ENCODE peak calls at places on chromosomes 5 and 9, in eight cellular contexts. P is tibial artery, T is Caco-2, I is fibroblast of lung, N is upper lobe of right lung, H is left ventricle myocardium inferior, Q is mesendoderm, Y is mesenchymal stem cell. S is an unnamed sample. For H3K4me1, the result is how much of the 10 kb centered on the place peaks cover.

GRCh38 chr5:112848116-112848811 is 12.8 kb upstream of the SRP19 start:
- DNase-seq in P (no peak), T (peak), I (peak), N (no peak), H (no peak), Q (peak), Y (peak), S (peak)

GRCh38 chr9:115883467-115884329 is 269.9 kb upstream of the PAPPA start:
- DNase-seq in P (no peak), T (peak), I (peak), N (no peak), H (no peak), Q (peak), Y (peak), S (no peak)

GRCh38 chr9:125003332-125003731 is 62.4 kb upstream of the GOLGA1 start:
- DNase-seq in P (no peak), T (no peak), I (no peak), N (no peak), H (no peak), Q (no peak), Y (no peak), S (no peak)

GRCh38 chr5:127793052-127793451 is 89.9 kb downstream of the CCDC192 start:
- DNase-seq in P (no peak), T (no peak), I (no peak), N (no peak), H (no peak), Q (no peak), Y (no peak), S (no peak)

GRCh38 chr9:136374183-136374575 is 710 bp upstream of the CARD9 start:
- DNase-seq in P (no peak), T (no peak), I (no peak), N (no peak), H (no peak), Q (no peak), Y (no peak), S (no peak)

GRCh38 chr5:33011803-33012202 is 300.7 kb downstream of the NPR3 start:
- DNase-seq in P (no peak), T (no peak), I (no peak), N (no peak), H (no peak), Q (no peak), Y (no peak), S (no peak)

GRCh38 chr9:95409650-95410426 is 92.3 kb upstream of the FANCC start:
- DNase-seq in P (no peak), T (no peak), I (peak), N (no peak), H (no peak), Q (peak), Y (peak), S (peak)

GRCh38 chr9:110156902-110157301 is 51.1 kb downstream of the C9orf152 start:
- DNase-seq in P (no peak), T (no peak), I (peak), N (no peak), H (no peak), Q (no peak), Y (peak), S (no peak)

GRCh38 chr5:124751031-124751430 is 4.6 kb upstream of the ZNF608 start:
- DNase-seq in P (no peak), T (no peak), I (no peak), N (no peak), H (no peak), Q (peak), Y (no peak), S (no peak)

GRCh38 chr5:143376911-143377838 is 26.3 kb downstream of the NR3C1 start:
- DNase-seq in P (no peak), T (peak), I (peak), N (no peak), H (no peak), Q (peak), Y (no peak), S (no peak)

GRCh38 chr9:116442528-116442927 is 244.6 kb upstream of the TRIM32 start:
- DNase-seq in P (no peak), T (no peak), I (no peak), N (no peak), H (no peak), Q (no peak), Y (no peak), S (no peak)

GRCh38 chr9:75146229-75146628 is 57.9 kb downstream of the OSTF1 start:
- DNase-seq in P (no peak), T (no peak), I (peak), N (no peak), H (no peak), Q (peak), Y (peak), S (no peak)

GRCh38 chr9:128053560-128053959 is 13.6 kb downstream of the NAIF1 start:
- DNase-seq in P (peak), T (no peak), I (no peak), N (peak), H (no peak), Q (no peak), Y (no peak), S (no peak)

GRCh38 chr5:22541037-22541436 is 312.1 kb downstream of the CDH12 start:
- DNase-seq in P (no peak), T (no peak), I (no peak), N (no peak), H (no peak), Q (peak), Y (no peak), S (peak)

GRCh38 chr5:60505796-60506195 is 194.2 kb downstream of the DEPDC1B start:
- DNase-seq in P (no peak), T (no peak), I (no peak), N (no peak), H (no peak), Q (no peak), Y (no peak), S (no peak)

GRCh38 chr9:22119537-22120167 is 110.5 kb upstream of the CDKN2B start:
- DNase-seq in P (no peak), T (peak), I (no peak), N (no peak), H (no peak), Q (peak), Y (no peak), S (peak)

GRCh38 chr9:124346347-124347163 is 68.7 kb downstream of the PSMB7 start:
- DNase-seq in P (no peak), T (no peak), I (no peak), N (peak), H (peak), Q (no peak), Y (no peak), S (no peak)

GRCh38 chr5:39452846-39453245 is 28.1 kb upstream of the DAB2 start:
- DNase-seq in P (no peak), T (no peak), I (peak), N (no peak), H (no peak), Q (no peak), Y (no peak), S (no peak)

GRCh38 chr9:127899200-127899943 is at the start of gene ST6GALNAC6:
- DNase-seq in P (peak), T (peak), I (peak), N (peak), H (peak), Q (peak), Y (peak), S (peak)

GRCh38 chr5:105952875-105953274 is 1717.9 kb downstream of the EFNA5 start:
- DNase-seq in P (no peak), T (no peak), I (no peak), N (no peak), H (no peak), Q (no peak), Y (no peak), S (no peak)

GRCh38 chr5:168481330-168481788 is 4.9 kb upstream of the RARS1 start:
- DNase-seq in P (no peak), T (peak), I (no peak), N (no peak), H (no peak), Q (peak), Y (no peak), S (no peak)

GRCh38 chr9:126117631-126118030 is 209.0 kb upstream of the MVB12B start:
- DNase-seq in P (no peak), T (no peak), I (no peak), N (peak), H (no peak), Q (no peak), Y (no peak), S (no peak)

GRCh38 chr5:76855961-76856360 is 6.1 kb downstream of the S100Z start:
- DNase-seq in P (no peak), T (no peak), I (no peak), N (no peak), H (no peak), Q (no peak), Y (no peak), S (no peak)

GRCh38 chr9:126521089-126521488 is 92.6 kb upstream of the LMX1B start:
- DNase-seq in P (peak), T (no peak), I (no peak), N (no peak), H (no peak), Q (peak), Y (no peak), S (no peak)

GRCh38 chr5:27010646-27011045 is 27.7 kb downstream of the CDH9 start:
- DNase-seq in P (no peak), T (no peak), I (peak), N (no peak), H (no peak), Q (no peak), Y (peak), S (no peak)

GRCh38 chr5:135229679-135230132 is 169.3 kb downstream of the MACROH2A1 start:
- DNase-seq in P (no peak), T (no peak), I (no peak), N (no peak), H (no peak), Q (no peak), Y (no peak), S (no peak)

GRCh38 chr9:131575946-131576853 is 30.9 kb downstream of the PRRT1B start:
- DNase-seq in P (no peak), T (no peak), I (no peak), N (no peak), H (no peak), Q (no peak), Y (no peak), S (no peak)

GRCh38 chr5:149756354-149756753 is 26.2 kb downstream of the PPARGC1B start:
- DNase-seq in P (no peak), T (no peak), I (no peak), N (no peak), H (peak), Q (no peak), Y (no peak), S (no peak)

DNA sequence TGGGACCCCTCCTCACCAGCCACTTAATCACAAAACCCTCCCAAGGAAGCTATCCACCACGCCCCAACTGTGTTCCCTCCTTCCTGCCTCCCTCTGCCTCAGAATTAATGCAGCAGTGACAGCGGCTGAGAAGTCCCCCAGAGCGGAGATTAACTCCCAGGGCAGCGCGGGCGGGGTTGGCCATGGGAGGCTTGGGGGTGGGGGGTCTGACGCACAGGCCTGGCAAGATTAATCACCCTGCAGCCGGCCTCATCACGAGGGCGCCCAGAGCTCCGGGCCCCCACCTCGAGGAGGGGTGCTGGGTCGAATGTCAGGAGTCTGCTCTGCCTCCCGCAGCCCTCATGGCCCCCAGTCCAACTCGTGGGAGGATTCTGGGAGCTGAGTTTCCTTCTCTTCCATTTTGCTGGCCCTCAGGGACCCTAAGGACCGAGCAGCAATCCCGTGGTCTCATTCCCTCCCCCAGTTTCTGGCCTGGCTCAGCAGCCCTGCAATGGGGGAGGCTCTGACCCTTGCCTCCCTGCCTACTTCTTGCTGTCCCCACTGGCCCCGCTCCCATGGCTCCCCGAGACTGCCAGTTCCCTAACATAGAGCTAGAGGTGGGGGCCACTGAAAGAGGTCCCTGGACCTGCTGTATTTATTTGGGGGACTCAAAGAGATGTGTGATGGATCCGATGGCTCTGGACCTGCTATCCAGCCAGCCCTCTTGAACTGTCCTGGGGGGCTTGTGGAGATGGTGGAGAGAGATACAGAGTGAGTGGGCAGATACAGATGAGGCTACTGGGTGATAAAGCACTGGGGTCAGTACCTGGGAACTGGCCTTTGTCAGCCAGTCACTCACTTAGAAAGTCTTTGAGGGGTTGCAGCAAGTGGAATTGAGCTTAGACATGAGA is 42.5 kb downstream of the CXXC5 start:
- DNase-seq in P (peak), T (no peak), I (peak), N (no peak), H (no peak), Q (peak), Y (peak), S (no peak)
- H3K4me3 ChIP-seq in P (no peak), T (no peak), I (no peak), N (no peak), H (no peak), Q (no peak), Y (no peak), S (no peak)

GRCh38 chr9:35729700-35730485 is 2.1 kb downstream of the TLN1 start:
- DNase-seq in P (peak), T (peak), I (peak), N (peak), H (peak), Q (peak), Y (peak), S (peak)

GRCh38 chr9:35731415-35732184 is 395 bp downstream of the TLN1 start:
- DNase-seq in P (no peak), T (no peak), I (no peak), N (no peak), H (no peak), Q (no peak), Y (no peak), S (peak)

GRCh38 chr9:35732185-35733108 is at the start of the genes CREB3 and TLN1:
- DNase-seq in P (peak), T (peak), I (peak), N (peak), H (peak), Q (peak), Y (peak), S (peak)

GRCh38 chr9:35729101-35729500 is 2.9 kb downstream of the TLN1 start:
- DNase-seq in P (no peak), T (no peak), I (no peak), N (no peak), H (no peak), Q (no peak), Y (peak), S (no peak)

GRCh38 chr9:35730486-35730854 is 1.5 kb downstream of the TLN1 start:
- DNase-seq in P (no peak), T (no peak), I (no peak), N (no peak), H (no peak), Q (no peak), Y (no peak), S (no peak)
- H3K4me1 ChIP-seq in P (half or more), T (half or more), I (under half), N (half or more), H (half or more), Q (under half), Y (under half), S (under half)

GRCh38 chr5:153350192-153350883 is 140.1 kb upstream of the GRIA1 start:
- DNase-seq in P (no peak), T (no peak), I (no peak), N (no peak), H (no peak), Q (peak), Y (no peak), S (peak)

GRCh38 chr5:153357493-153358112 is 132.9 kb upstream of the GRIA1 start:
- DNase-seq in P (no peak), T (no peak), I (no peak), N (no peak), H (no peak), Q (no peak), Y (no peak), S (no peak)

GRCh38 chr5:153358315-153358976 is 132.0 kb upstream of the GRIA1 start:
- DNase-seq in P (no peak), T (no peak), I (no peak), N (no peak), H (no peak), Q (peak), Y (peak), S (no peak)

DNA sequence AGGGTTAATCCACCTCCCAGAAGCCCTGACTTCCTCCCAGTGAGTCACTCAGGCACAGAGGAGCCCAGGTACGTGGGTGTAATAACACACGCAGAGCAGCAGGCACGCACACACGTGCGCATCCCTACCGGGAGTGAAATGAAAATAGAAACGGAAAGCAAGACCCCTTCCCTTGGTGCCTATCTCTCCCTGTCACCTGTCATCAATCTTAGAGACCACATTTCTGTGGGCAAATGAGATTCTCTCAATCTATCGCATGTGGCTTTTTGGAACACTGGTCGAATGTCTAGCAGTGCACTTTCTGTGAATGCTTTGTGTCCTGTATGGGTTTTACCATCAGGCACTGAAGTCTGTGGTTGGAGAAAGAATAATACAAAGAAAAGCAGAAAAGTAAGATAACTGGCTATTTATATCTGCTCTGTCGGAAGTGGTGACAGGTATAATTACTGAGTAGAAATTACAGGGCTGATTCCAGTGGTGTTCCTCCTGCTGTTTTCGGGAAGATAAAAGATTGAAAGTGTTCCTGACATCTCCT is 137.7 kb upstream of the GRIA1 start:
- DNase-seq in P (no peak), T (no peak), I (peak), N (no peak), H (no peak), Q (no peak), Y (no peak), S (no peak)
- H3K4me3 ChIP-seq in P (no peak), T (no peak), I (no peak), N (no peak), H (peak), Q (no peak), Y (no peak), S (no peak)

DNA sequence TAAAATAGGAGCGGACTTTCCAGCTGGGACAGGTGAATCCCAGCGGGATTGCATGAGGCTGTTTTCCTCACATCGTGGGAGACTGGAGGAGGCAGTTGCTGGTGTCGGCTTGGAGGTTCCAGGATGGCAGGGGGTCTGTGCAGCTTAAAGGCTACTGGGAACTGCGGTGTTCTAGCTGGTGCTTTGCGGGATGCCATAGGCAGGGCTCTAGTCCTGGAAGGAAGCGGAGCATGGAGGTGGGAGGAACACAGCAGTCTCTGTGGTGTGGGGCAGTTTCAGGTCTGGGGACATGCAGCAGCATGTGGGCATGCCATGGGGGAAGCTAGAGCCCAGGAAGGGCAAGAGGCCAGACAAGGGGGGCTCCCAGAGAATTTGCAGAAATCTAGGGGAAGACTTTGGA is 141.5 kb downstream of the NSG2 start:
- DNase-seq in P (peak), T (no peak), I (no peak), N (no peak), H (no peak), Q (no peak), Y (no peak), S (no peak)
- H3K4me1 ChIP-seq in P (under half), T (under half), I (under half), N (under half), H (under half), Q (under half), Y (under half), S (under half)

GRCh38 chr9:68832853-68833518 is 127.9 kb downstream of the PIP5K1B start:
- DNase-seq in P (no peak), T (no peak), I (no peak), N (no peak), H (no peak), Q (no peak), Y (no peak), S (no peak)
- H3K4me3 ChIP-seq in P (no peak), T (no peak), I (no peak), N (no peak), H (no peak), Q (no peak), Y (no peak), S (no peak)

DNA sequence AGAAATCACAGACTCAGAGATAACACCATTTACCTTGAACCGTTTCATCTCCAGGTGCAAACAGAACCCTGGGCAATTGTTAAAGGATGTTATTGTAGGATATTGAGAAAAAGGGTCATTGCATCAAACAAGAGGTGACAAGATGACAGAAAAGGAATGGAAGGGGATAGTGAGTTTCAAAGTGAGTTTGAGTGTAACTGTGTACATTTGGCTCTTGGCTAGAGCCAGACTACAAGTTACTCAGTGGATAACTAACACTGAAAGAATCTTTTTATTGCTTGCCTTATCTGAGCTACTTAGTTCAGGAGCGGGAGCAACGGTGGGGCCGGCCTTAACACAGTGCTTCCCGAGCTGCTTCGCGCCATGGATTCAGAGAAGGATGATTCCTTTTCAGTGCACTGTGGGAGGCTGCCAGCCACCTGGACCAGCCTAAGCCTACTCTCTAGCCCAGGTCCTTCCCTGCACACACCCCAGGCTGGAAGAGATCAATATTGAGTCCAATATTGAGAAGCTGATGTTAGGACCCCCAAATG is 193.4 kb downstream of the ATPSCKMT start:
- DNase-seq in P (no peak), T (peak), I (no peak), N (no peak), H (no peak), Q (no peak), Y (no peak), S (no peak)
- H3K4me1 ChIP-seq in P (under half), T (under half), I (under half), N (under half), H (under half), Q (under half), Y (under half), S (under half)

S was measured in HAP-1.